ENCODE peak calls at places on chromosomes 7 and 10, in four cellular contexts. H is GM12878, D is HepG2, P is K562. T is an unnamed sample.

GRCh38 chr10:15365690-15366089 is 5.4 kb downstream of the FAM171A1 start:
- DNase-seq in H (no peak), D (no peak), P (no peak), T (no peak)

GRCh38 chr10:78109210-78109609 is 75.5 kb downstream of the RPS24 start:
- DNase-seq in H (no peak), D (no peak), P (no peak), T (no peak)

GRCh38 chr10:62159357-62159756 is 109.3 kb downstream of the RTKN2 start:
- DNase-seq in H (no peak), D (no peak), P (no peak), T (no peak)

GRCh38 chr7:148901178-148901577 is 17.1 kb upstream of the EZH2 start:
- DNase-seq in H (no peak), D (no peak), P (no peak), T (no peak)

GRCh38 chr10:132630666-132631347 is 93.2 kb downstream of the INPP5A start:
- DNase-seq in H (no peak), D (no peak), P (no peak), T (no peak)

GRCh38 chr10:115857856-115858255 is 415.1 kb downstream of the GFRA1 start:
- DNase-seq in H (no peak), D (no peak), P (no peak), T (no peak)

GRCh38 chr7:99607548-99607947 is 9.2 kb upstream of the ZSCAN25 start:
- DNase-seq in H (no peak), D (no peak), P (no peak), T (no peak)

GRCh38 chr10:91201213-91201996 is 19.1 kb upstream of the PCGF5 start:
- DNase-seq in H (peak; percentile 68), D (no peak), P (no peak), T (no peak)

GRCh38 chr10:31477584-31477983 is 158.6 kb downstream of the ZEB1 start:
- DNase-seq in H (no peak), D (no peak), P (no peak), T (no peak)

GRCh38 chr10:79027147-79028055 is 41.4 kb upstream of the ZMIZ1 start:
- DNase-seq in H (no peak), D (no peak), P (peak; percentile 78), T (no peak)

GRCh38 chr10:12579954-12580858 is 230.9 kb downstream of the CAMK1D start:
- DNase-seq in H (no peak), D (no peak), P (no peak), T (no peak)

GRCh38 chr7:155408657-155409586 is 49.0 kb upstream of the EN2 start:
- DNase-seq in H (no peak), D (peak; percentile 20), P (no peak), T (peak; percentile 61)

GRCh38 chr7:130227883-130228575 is 20.4 kb downstream of the SSMEM1 start:
- DNase-seq in H (no peak), D (peak; percentile 53), P (no peak), T (no peak)

GRCh38 chr7:54672519-54672918 is 86.5 kb downstream of the SEC61G start:
- DNase-seq in H (no peak), D (no peak), P (no peak), T (no peak)

GRCh38 chr7:140200102-140200989 is 23.6 kb upstream of the KDM7A start:
- DNase-seq in H (no peak), D (peak; percentile 47), P (peak; percentile 90), T (peak; percentile 86)
- TF ChIP-seq FOXM1 in H (no peak), D (no peak), P (peak; percentile 15), T (no peak)

GRCh38 chr7:42406358-42406757 is 169.3 kb upstream of the GLI3 start:
- DNase-seq in H (no peak), D (no peak), P (no peak), T (no peak)
- TF ChIP-seq FOXK2 in H (no peak), D (no peak), P (no peak), T (no peak)

DNA sequence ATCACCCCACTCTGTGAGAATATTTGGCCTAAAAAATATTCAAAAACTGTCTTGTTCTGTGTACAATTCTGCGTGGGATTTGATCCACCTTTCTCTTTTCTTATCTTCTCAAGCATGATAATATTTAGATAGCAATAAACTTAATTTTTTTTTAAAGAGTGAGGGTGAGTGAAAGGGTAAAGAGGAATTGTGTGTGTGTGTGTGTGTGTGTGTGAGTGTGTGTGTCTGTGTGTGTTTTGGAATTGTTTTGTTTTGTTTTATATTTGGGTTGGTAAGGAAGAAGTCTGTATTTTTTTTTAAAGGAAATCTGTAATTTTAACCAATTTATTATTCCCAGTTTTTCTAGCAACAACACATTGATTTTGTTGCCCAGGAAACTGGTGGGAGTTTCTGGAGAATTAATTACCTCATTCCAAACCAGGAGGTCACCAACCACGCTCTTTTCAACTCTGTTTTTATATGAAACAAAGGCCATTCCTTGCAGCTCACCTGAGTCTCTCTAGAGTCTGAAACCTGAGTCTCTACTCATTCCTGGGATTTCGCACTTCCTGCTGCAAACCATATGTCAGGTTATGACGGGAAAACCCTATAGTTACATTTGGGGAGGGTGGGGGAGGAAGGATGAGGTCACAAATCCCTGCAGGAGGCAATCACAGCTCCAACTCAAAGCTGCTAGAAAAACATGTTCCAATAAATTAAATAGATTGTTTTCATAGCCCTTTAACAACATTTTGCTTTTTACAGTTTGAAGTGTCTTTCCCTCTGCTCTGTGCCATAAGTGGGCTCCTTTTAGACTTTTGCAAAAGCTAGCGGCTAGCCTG is 38.1 kb upstream of the XPNPEP1 start:
- DNase-seq in H (no peak), D (no peak), P (no peak), T (peak; percentile 46)
- TF ChIP-seq FOXM1 in H (no peak), D (no peak), P (no peak), T (no peak)

DNA sequence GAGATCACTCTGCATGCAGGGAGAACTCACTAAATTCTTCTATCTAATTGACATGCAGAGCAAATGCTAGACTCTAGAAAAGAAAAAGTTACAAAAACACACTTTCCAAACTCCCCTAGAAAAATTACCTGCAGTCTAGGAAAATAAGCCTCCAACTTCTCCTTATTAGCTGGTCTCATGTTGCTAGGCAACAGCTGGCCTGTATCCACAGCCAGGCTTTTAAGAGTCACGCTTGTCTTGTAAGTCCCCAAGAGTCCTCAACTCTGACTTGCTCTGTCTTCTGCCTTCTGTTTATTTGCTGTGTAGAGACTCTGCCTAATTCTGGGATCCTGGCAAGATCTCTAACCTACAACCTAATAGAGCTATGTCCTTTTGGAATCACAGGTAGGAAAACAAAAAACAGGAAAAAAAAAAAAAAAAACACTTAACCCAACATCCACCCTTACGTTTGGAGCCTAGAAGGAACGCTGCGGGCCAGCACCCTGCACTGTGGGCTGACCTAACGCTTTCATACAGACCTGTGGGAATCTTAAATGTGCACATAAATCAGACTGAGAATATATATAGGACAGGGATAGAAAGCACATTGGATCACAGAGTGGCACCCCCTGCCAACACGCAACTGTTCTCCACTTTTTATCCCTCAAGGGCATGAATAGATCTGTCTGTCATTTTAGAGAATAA is 117.0 kb upstream of the PTPRZ1 start:
- DNase-seq in H (no peak), D (no peak), P (no peak), T (no peak)
- TF ChIP-seq FOXK2 in H (no peak), D (no peak), P (no peak), T (no peak)

T was measured in HEK293T.